ENCODE peak calls at places on chromosomes 2 and 18, in nine cellular contexts. K, N, G, F, H, B, L, C and Y are unnamed samples.

GRCh38 chr2:12856934-12857660 is 140.4 kb downstream of the TRIB2 start:
- DNase-seq in K (peak), N (no peak), G (no peak), F (peak), H (no peak), B (peak), L (peak), C (no peak), Y (no peak)

GRCh38 chr2:71215447-71215846 is 11.5 kb downstream of the PAIP2B start:
- DNase-seq in K (no peak), N (no peak), G (no peak), F (no peak), H (no peak), B (no peak), L (no peak), C (no peak), Y (no peak)

GRCh38 chr2:103435010-103435409 is 673.2 kb downstream of the TMEM182 start:
- DNase-seq in K (no peak), N (no peak), G (no peak), F (no peak), H (no peak), B (no peak), L (no peak), C (no peak), Y (no peak)

GRCh38 chr18:57107141-57107832 is 39.6 kb upstream of the BOD1L2 start:
- DNase-seq in K (peak), N (peak), G (no peak), F (peak), H (no peak), B (peak), L (peak), C (no peak), Y (no peak)

GRCh38 chr2:216596234-216596985 is 36.8 kb upstream of the IGFBP2 start:
- DNase-seq in K (peak), N (peak), G (no peak), F (peak), H (no peak), B (peak), L (peak), C (no peak), Y (no peak)

GRCh38 chr2:75076088-75076487 is 117.6 kb downstream of the POLE4 start:
- DNase-seq in K (no peak), N (no peak), G (no peak), F (no peak), H (no peak), B (no peak), L (no peak), C (no peak), Y (no peak)

GRCh38 chr2:235263205-235264120 is 230.4 kb upstream of the AGAP1 start:
- DNase-seq in K (peak), N (peak), G (peak), F (peak), H (no peak), B (peak), L (peak), C (no peak), Y (no peak)

GRCh38 chr2:33904801-33905200 is 305.7 kb upstream of the FAM98A start:
- DNase-seq in K (no peak), N (no peak), G (no peak), F (no peak), H (no peak), B (no peak), L (no peak), C (no peak), Y (no peak)

GRCh38 chr18:77031662-77032061 is 100.9 kb downstream of the MBP start:
- DNase-seq in K (no peak), N (no peak), G (no peak), F (no peak), H (no peak), B (no peak), L (no peak), C (no peak), Y (no peak)

GRCh38 chr2:73963385-73964120 is 21.2 kb upstream of the TET3 start:
- DNase-seq in K (no peak), N (no peak), G (no peak), F (no peak), H (no peak), B (no peak), L (peak), C (peak), Y (no peak)

GRCh38 chr2:130152816-130153595 is 8.1 kb upstream of the CCDC74B start:
- DNase-seq in K (no peak), N (no peak), G (no peak), F (no peak), H (no peak), B (no peak), L (no peak), C (no peak), Y (no peak)

GRCh38 chr18:38368246-38368645 is 802.6 kb upstream of the CELF4 start:
- DNase-seq in K (no peak), N (no peak), G (no peak), F (no peak), H (no peak), B (no peak), L (no peak), C (no peak), Y (no peak)

GRCh38 chr2:25297738-25298137 is 44.0 kb downstream of the DNMT3A start:
- DNase-seq in K (no peak), N (no peak), G (no peak), F (no peak), H (no peak), B (no peak), L (no peak), C (no peak), Y (no peak)

GRCh38 chr2:196846295-196846694 is 37.1 kb upstream of the C2orf66 start:
- DNase-seq in K (no peak), N (no peak), G (no peak), F (no peak), H (no peak), B (no peak), L (no peak), C (no peak), Y (no peak)

GRCh38 chr18:60145776-60146175 is 226.8 kb downstream of the MC4R start:
- DNase-seq in K (no peak), N (no peak), G (no peak), F (no peak), H (no peak), B (no peak), L (no peak), C (no peak), Y (no peak)

GRCh38 chr18:60146220-60146960 is 226.2 kb downstream of the MC4R start:
- DNase-seq in K (no peak), N (no peak), G (no peak), F (peak), H (no peak), B (no peak), L (no peak), C (no peak), Y (no peak)

GRCh38 chr18:60147326-60147725 is 225.2 kb downstream of the MC4R start:
- DNase-seq in K (no peak), N (no peak), G (no peak), F (no peak), H (no peak), B (no peak), L (no peak), C (no peak), Y (no peak)
- TF ChIP-seq CTCF in K (no peak), N (no peak), G (no peak), F (no peak), H (no peak), B (no peak), L (no peak), C (no peak), Y (no peak)

GRCh38 chr2:220076734-220077133 is 449.3 kb downstream of the SLC4A3 start:
- DNase-seq in K (peak), N (peak), G (no peak), F (peak), H (peak), B (no peak), L (peak), C (no peak), Y (no peak)
- TF ChIP-seq CTCF in K (peak), N (peak), G (no peak), F (peak), H (peak), B (peak), L (peak), C (no peak), Y (no peak)

GRCh38 chr2:134245340-134245984 is 8.4 kb upstream of the MGAT5 start:
- DNase-seq in K (peak), N (peak), G (peak), F (peak), H (peak), B (no peak), L (peak), C (no peak), Y (peak)

GRCh38 chr2:134246154-134246874 is 7.6 kb upstream of the MGAT5 start:
- DNase-seq in K (no peak), N (no peak), G (no peak), F (no peak), H (no peak), B (no peak), L (no peak), C (no peak), Y (no peak)

GRCh38 chr2:134244091-134244490 is 9.8 kb upstream of the MGAT5 start:
- DNase-seq in K (peak), N (no peak), G (no peak), F (no peak), H (no peak), B (no peak), L (no peak), C (no peak), Y (no peak)

GRCh38 chr2:134243244-134243643 is 10.6 kb upstream of the MGAT5 start:
- DNase-seq in K (no peak), N (no peak), G (no peak), F (no peak), H (no peak), B (no peak), L (no peak), C (no peak), Y (no peak)

GRCh38 chr2:134244587-134244986 is 9.3 kb upstream of the MGAT5 start:
- DNase-seq in K (no peak), N (no peak), G (no peak), F (no peak), H (no peak), B (no peak), L (no peak), C (no peak), Y (no peak)
- TF ChIP-seq CTCF in K (no peak), N (no peak), G (no peak), F (no peak), H (no peak), B (no peak), L (no peak), C (no peak), Y (no peak)

GRCh38 chr2:118940008-118940407 is 2.0 kb upstream of the MARCO start:
- DNase-seq in K (no peak), N (no peak), G (no peak), F (no peak), H (no peak), B (no peak), L (no peak), C (no peak), Y (no peak)

GRCh38 chr2:118937817-118938216 is 4.2 kb upstream of the MARCO start:
- DNase-seq in K (no peak), N (no peak), G (no peak), F (no peak), H (no peak), B (no peak), L (no peak), C (no peak), Y (no peak)

GRCh38 chr2:118932949-118933348 is 9.0 kb upstream of the MARCO start:
- DNase-seq in K (no peak), N (no peak), G (no peak), F (no peak), H (no peak), B (no peak), L (no peak), C (no peak), Y (no peak)

GRCh38 chr2:118936936-118937335 is 5.1 kb upstream of the MARCO start:
- DNase-seq in K (no peak), N (no peak), G (no peak), F (no peak), H (no peak), B (no peak), L (no peak), C (no peak), Y (no peak)

GRCh38 chr2:118936286-118936685 is 5.7 kb upstream of the MARCO start:
- DNase-seq in K (no peak), N (no peak), G (no peak), F (no peak), H (no peak), B (no peak), L (no peak), C (no peak), Y (no peak)
- TF ChIP-seq CTCF in K (no peak), N (no peak), G (no peak), F (no peak), H (no peak), B (no peak), L (no peak), C (no peak), Y (no peak)